ENCODE peak calls at places on chromosome 3, in ten cellular contexts. H, U, J, K, S, R, W, A, C and F are unnamed samples.

GRCh38 chr3:42262525-42262924 is 3.5 kb downstream of the CCK start:
- DNase-seq in H (no peak), U (peak; percentile 71), J (peak; percentile 5), K (no peak), S (no peak), R (peak; percentile 65), W (no peak), A (peak; percentile 79), C (no peak), F (no peak)

GRCh38 chr3:172607305-172608121 is 84.3 kb upstream of the TNFSF10 start:
- DNase-seq in H (no peak), U (peak; percentile 92), J (peak; percentile 97), K (no peak), S (no peak), R (no peak), W (no peak), A (no peak), C (no peak), F (no peak)

GRCh38 chr3:125075738-125076137 is 19.9 kb upstream of the HEG1 start:
- DNase-seq in H (no peak), U (no peak), J (no peak), K (no peak), S (no peak), R (no peak), W (no peak), A (no peak), C (no peak), F (no peak)

GRCh38 chr3:177930771-177931170 is 605.5 kb upstream of the KCNMB2 start:
- DNase-seq in H (no peak), U (no peak), J (no peak), K (no peak), S (no peak), R (no peak), W (no peak), A (no peak), C (no peak), F (no peak)

GRCh38 chr3:193553606-193554005 is 1.1 kb downstream of the ATP13A4 start:
- DNase-seq in H (no peak), U (no peak), J (no peak), K (no peak), S (no peak), R (no peak), W (no peak), A (no peak), C (no peak), F (no peak)

GRCh38 chr3:45647148-45647619 is 42.0 kb upstream of the SACM1L start:
- DNase-seq in H (no peak), U (peak; percentile 66), J (peak; percentile 94), K (no peak), S (no peak), R (no peak), W (no peak), A (no peak), C (no peak), F (no peak)

GRCh38 chr3:160141485-160142185 is 83.6 kb upstream of the C3orf80 start:
- DNase-seq in H (no peak), U (no peak), J (peak; percentile 30), K (no peak), S (no peak), R (no peak), W (no peak), A (no peak), C (no peak), F (no peak)

GRCh38 chr3:196238612-196239190 is 22.4 kb downstream of the SLC51A start:
- DNase-seq in H (no peak), U (no peak), J (no peak), K (no peak), S (no peak), R (no peak), W (no peak), A (no peak), C (no peak), F (no peak)

GRCh38 chr3:45688194-45688881 is 858 bp upstream of the SACM1L start:
- DNase-seq in H (peak; percentile 44), U (peak; percentile 55), J (no peak), K (peak; percentile 19), S (no peak), R (peak; percentile 53), W (peak; percentile 43), A (peak; percentile 39), C (peak; percentile 43), F (no peak)

GRCh38 chr3:37935290-37935668 is 55.3 kb upstream of the VILL start:
- DNase-seq in H (no peak), U (no peak), J (peak; percentile 53), K (no peak), S (no peak), R (no peak), W (no peak), A (no peak), C (no peak), F (no peak)

GRCh38 chr3:143849854-143850549 is 1.7 kb upstream of the SLC9A9 start:
- DNase-seq in H (no peak), U (peak; percentile 49), J (peak; percentile 92), K (no peak), S (no peak), R (no peak), W (no peak), A (no peak), C (no peak), F (no peak)

GRCh38 chr3:16216373-16216935 is 42.0 kb downstream of the GALNT15 start:
- DNase-seq in H (no peak), U (no peak), J (no peak), K (no peak), S (no peak), R (no peak), W (no peak), A (no peak), C (no peak), F (no peak)

GRCh38 chr3:36804295-36805055 is 40.1 kb upstream of the DCLK3 start:
- DNase-seq in H (no peak), U (no peak), J (no peak), K (no peak), S (no peak), R (no peak), W (peak; percentile 20), A (no peak), C (no peak), F (peak; percentile 17)